ENCODE peak calls at places on chromosomes 12 and 14, in seven cellular contexts. J is suprapubic skin, H is ascending aorta, P is fibroblast of lung, D is cardiac muscle cell, O is astrocyte, Z is psoas muscle. C is an unnamed sample. For H3K36me3, the result is how much of the 10 kb centered on the place peaks cover.

GRCh38 chr12:31466768-31467167 is 124.2 kb downstream of the DENND5B start:
- DNase-seq in J (no peak), H (no peak), P (no peak), D (no peak), O (peak), Z (no peak), C (no peak)

GRCh38 chr12:80175307-80175930 is 76.1 kb downstream of the OTOGL start:
- DNase-seq in J (no peak), H (no peak), P (no peak), D (no peak), O (no peak), Z (no peak), C (no peak)

GRCh38 chr14:61573748-61574513 is 121.4 kb upstream of the HIF1A start:
- DNase-seq in J (no peak), H (no peak), P (no peak), D (peak), O (peak), Z (no peak), C (no peak)

GRCh38 chr12:112375105-112375504 is 7.1 kb downstream of the HECTD4 start:
- DNase-seq in J (no peak), H (no peak), P (no peak), D (no peak), O (no peak), Z (no peak), C (no peak)

GRCh38 chr12:109981311-109981710 is 14.9 kb downstream of the GIT2 start:
- DNase-seq in J (no peak), H (no peak), P (no peak), D (no peak), O (no peak), Z (no peak), C (no peak)

GRCh38 chr12:127487031-127487430 is 779.9 kb upstream of the TMEM132C start:
- DNase-seq in J (no peak), H (no peak), P (no peak), D (no peak), O (peak), Z (no peak), C (no peak)

GRCh38 chr14:87899228-87899627 is 93.8 kb downstream of the GALC start:
- DNase-seq in J (no peak), H (no peak), P (no peak), D (no peak), O (no peak), Z (no peak), C (no peak)

GRCh38 chr14:22370084-22370847 is 218.8 kb downstream of the DAD1 start:
- DNase-seq in J (no peak), H (peak), P (no peak), D (peak), O (peak), Z (no peak), C (peak)

GRCh38 chr12:29782285-29782820 is 1.4 kb downstream of the TMTC1 start:
- DNase-seq in J (no peak), H (peak), P (peak), D (peak), O (peak), Z (no peak), C (no peak)

DNA sequence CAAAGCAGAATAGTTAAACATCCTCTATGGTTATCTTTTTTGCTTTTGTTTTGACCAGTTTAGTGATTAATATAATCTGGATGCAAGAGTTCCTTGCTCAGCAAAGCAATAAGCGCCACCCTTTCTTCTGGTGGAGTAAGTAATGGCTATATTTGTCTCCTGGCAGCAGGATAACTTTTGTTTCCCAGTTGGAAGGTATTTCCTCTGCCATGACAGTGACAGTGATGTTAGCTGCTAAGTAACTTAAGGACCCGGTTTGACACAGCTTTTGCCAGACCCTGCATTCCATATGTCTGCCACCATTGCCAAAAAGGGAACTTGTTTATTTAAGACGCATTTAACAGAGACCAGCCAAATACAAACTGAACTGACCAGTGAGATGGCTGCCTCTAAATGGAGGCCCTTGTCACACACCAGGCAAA is 70.4 kb upstream of the NR2C1 start:
- DNase-seq in J (no peak), H (no peak), P (peak), D (peak), O (peak), Z (no peak), C (no peak)
- H3K36me3 ChIP-seq in J (under half), H (under half), P (under half), D (under half), O (under half), Z (under half), C (under half)

GRCh38 chr14:31127690-31128089 is 79.9 kb downstream of the HECTD1 start:
- DNase-seq in J (no peak), H (no peak), P (no peak), D (no peak), O (no peak), Z (no peak), C (no peak)
- H3K36me3 ChIP-seq in J (half or more), H (half or more), P (under half), D (half or more), O (under half), Z (under half), C (under half)

GRCh38 chr14:77741438-77741837 is 19.5 kb downstream of the SNW1 start:
- DNase-seq in J (no peak), H (no peak), P (no peak), D (no peak), O (no peak), Z (no peak), C (no peak)

GRCh38 chr14:77738559-77739250 is 22.3 kb downstream of the SNW1 start:
- DNase-seq in J (no peak), H (no peak), P (no peak), D (peak), O (peak), Z (no peak), C (no peak)
- H3K36me3 ChIP-seq in J (half or more), H (half or more), P (under half), D (half or more), O (under half), Z (under half), C (under half)

GRCh38 chr14:50311974-50312733 is at the start of the genes DMAC2L and L2HGDH:
- DNase-seq in J (peak), H (peak), P (peak), D (peak), O (peak), Z (peak), C (peak)
- H3K36me3 ChIP-seq in J (under half), H (under half), P (under half), D (under half), O (under half), Z (under half), C (under half)

GRCh38 chr12:26683443-26683842 is 149.6 kb downstream of the ITPR2 start:
- DNase-seq in J (no peak), H (no peak), P (no peak), D (no peak), O (no peak), Z (no peak), C (no peak)
- H3K36me3 ChIP-seq in J (under half), H (under half), P (under half), D (under half), O (under half), Z (under half), C (under half)

C was measured in MG63.